ENCODE peak calls at places on chromosomes 6 and 20, in four cellular contexts. O is CD8-positive, alpha-beta memory T cell; Z is MM.1S; M is SK-N-SH. Q is an unnamed sample.

GRCh38 chr20:36094497-36094896 is 60.0 kb upstream of the EPB41L1 start:
- DNase-seq in O (no peak), Z (no peak), M (peak; percentile 42), Q (no peak)

GRCh38 chr6:31578461-31579118 is 3.2 kb downstream of the TNF start:
- DNase-seq in O (no peak), Z (no peak), M (no peak), Q (no peak)

GRCh38 chr6:68008445-68008844 is 626.6 kb upstream of the ADGRB3 start:
- DNase-seq in O (no peak), Z (peak; percentile 69), M (no peak), Q (no peak)

GRCh38 chr6:40324206-40324605 is 263.0 kb downstream of the LRFN2 start:
- DNase-seq in O (no peak), Z (no peak), M (no peak), Q (no peak)

GRCh38 chr20:17969276-17969883 is 562 bp downstream of the MGME1 start:
- DNase-seq in O (peak; percentile 46), Z (peak; percentile 45), M (peak; percentile 53), Q (peak; percentile 67)

GRCh38 chr6:21665436-21666199 is 72.1 kb downstream of the SOX4 start:
- DNase-seq in O (no peak), Z (no peak), M (peak; percentile 36), Q (no peak)

GRCh38 chr6:139514819-139515218 is 140.4 kb upstream of the CITED2 start:
- DNase-seq in O (no peak), Z (no peak), M (no peak), Q (no peak)

GRCh38 chr6:54586251-54586650 is 260.3 kb upstream of the FAM83B start:
- DNase-seq in O (no peak), Z (no peak), M (no peak), Q (no peak)

GRCh38 chr6:27251672-27252251 is 4.3 kb downstream of the PRSS16 start:
- DNase-seq in O (peak; percentile 53), Z (peak; percentile 93), M (peak; percentile 70), Q (peak; percentile 21)

GRCh38 chr20:3135507-3136070 is 24.1 kb downstream of the FASTKD5 start:
- DNase-seq in O (no peak), Z (no peak), M (no peak), Q (no peak)

DNA sequence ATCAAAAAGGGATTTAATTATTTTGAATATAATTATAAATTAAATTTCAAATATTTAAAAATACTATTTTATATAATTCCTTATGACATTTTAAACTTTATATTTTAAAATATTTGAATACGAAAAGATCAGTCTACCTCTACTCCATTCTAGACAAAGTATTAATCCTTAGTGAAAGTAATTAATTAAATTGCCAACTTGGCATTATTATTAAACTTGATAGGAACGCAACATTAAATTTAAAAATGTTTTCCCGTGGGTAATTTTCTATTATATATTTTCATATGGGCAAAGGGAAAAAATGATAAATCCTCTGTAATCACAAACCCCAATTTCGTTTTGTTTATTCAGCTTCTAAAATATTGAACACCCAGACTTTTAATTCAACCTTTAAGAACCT is 8.4 kb upstream of the FHL5 start:
- DNase-seq in O (no peak), Z (no peak), M (no peak), Q (no peak)
- H3K36me3 ChIP-seq in O (peaks cover 20% of the 10 kb centered on the region), Z (peaks cover 3% of the 10 kb centered on the region), M (peaks cover 61% of the 10 kb centered on the region), Q (peaks cover 64% of the 10 kb centered on the region)

GRCh38 chr6:56540950-56541600 is 101.6 kb downstream of the DST start:
- DNase-seq in O (no peak), Z (no peak), M (no peak), Q (no peak)

GRCh38 chr6:56537223-56537770 is 105.4 kb downstream of the DST start:
- DNase-seq in O (no peak), Z (no peak), M (no peak), Q (no peak)

GRCh38 chr6:56539503-56540105 is 103.1 kb downstream of the DST start:
- DNase-seq in O (no peak), Z (no peak), M (no peak), Q (no peak)

GRCh38 chr6:56540232-56540631 is 102.5 kb downstream of the DST start:
- DNase-seq in O (no peak), Z (no peak), M (no peak), Q (no peak)

GRCh38 chr6:56538851-56539250 is 103.8 kb downstream of the DST start:
- DNase-seq in O (no peak), Z (no peak), M (no peak), Q (no peak)
- H3K4me3 ChIP-seq in O (no peak overlapping the region), Z (no peak overlapping the region), M (peak overlapping the region; percentile 56), Q (no peak overlapping the region)

GRCh38 chr6:123105561-123105960 is 109.5 kb downstream of the CLVS2 start:
- DNase-seq in O (no peak), Z (no peak), M (no peak), Q (no peak)
- H3K9me3 ChIP-seq in O (no peaks in the 10 kb centered on the region), Z (no peaks in the 10 kb centered on the region), M (no peaks in the 10 kb centered on the region), Q (no peaks in the 10 kb centered on the region)

GRCh38 chr20:5190444-5190843 is 63.6 kb downstream of the CDS2 start:
- DNase-seq in O (no peak), Z (peak; percentile 80), M (no peak), Q (no peak)
- H3K36me3 ChIP-seq in O (peaks cover 31% of the 10 kb centered on the region), Z (no peaks in the 10 kb centered on the region), M (peaks cover 58% of the 10 kb centered on the region), Q (peaks cover 63% of the 10 kb centered on the region)

GRCh38 chr6:124057448-124057847 is 253.8 kb downstream of the NKAIN2 start:
- DNase-seq in O (no peak), Z (no peak), M (no peak), Q (no peak)

GRCh38 chr6:124053315-124053714 is 249.7 kb downstream of the NKAIN2 start:
- DNase-seq in O (no peak), Z (no peak), M (no peak), Q (no peak)

GRCh38 chr6:124055986-124056385 is 252.3 kb downstream of the NKAIN2 start:
- DNase-seq in O (no peak), Z (no peak), M (no peak), Q (no peak)

GRCh38 chr6:124054034-124054433 is 250.4 kb downstream of the NKAIN2 start:
- DNase-seq in O (no peak), Z (peak; percentile 47), M (no peak), Q (no peak)

GRCh38 chr6:124056884-124057283 is 253.2 kb downstream of the NKAIN2 start:
- DNase-seq in O (no peak), Z (no peak), M (no peak), Q (no peak)
- H3K4me3 ChIP-seq in O (no peak overlapping the region), Z (no peak overlapping the region), M (no peak overlapping the region), Q (no peak overlapping the region)

DNA sequence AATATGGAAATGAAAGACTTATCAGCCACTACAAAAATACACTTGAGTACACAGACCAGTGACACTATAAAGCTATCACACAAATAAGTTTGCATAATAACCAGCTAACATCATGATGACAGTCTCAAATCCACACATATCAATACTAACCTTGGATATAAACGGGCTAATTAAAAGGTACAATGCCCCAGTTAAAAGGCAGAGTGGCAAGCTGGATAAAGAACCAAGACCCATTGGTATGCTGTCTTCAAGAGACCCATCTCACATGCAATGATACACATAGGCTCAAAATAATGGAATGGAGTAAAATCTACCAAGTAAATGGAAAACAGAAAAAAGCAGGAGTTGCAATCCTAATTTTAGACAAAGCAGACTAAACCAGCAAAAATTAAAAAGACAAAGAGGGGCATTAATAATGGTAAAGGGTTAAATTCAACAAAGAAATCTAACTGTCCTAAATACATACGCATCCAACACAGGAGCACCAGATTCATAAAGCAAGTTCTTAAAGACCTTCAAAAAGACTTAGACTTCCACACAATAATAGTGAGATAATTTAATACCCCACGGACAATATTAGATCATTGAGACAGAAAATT is 163.3 kb downstream of the CD24 start:
- DNase-seq in O (no peak), Z (no peak), M (no peak), Q (no peak)
- H3K9me3 ChIP-seq in O (no peaks in the 10 kb centered on the region), Z (no peaks in the 10 kb centered on the region), M (peaks cover 14% of the 10 kb centered on the region), Q (peaks cover 35% of the 10 kb centered on the region)

DNA sequence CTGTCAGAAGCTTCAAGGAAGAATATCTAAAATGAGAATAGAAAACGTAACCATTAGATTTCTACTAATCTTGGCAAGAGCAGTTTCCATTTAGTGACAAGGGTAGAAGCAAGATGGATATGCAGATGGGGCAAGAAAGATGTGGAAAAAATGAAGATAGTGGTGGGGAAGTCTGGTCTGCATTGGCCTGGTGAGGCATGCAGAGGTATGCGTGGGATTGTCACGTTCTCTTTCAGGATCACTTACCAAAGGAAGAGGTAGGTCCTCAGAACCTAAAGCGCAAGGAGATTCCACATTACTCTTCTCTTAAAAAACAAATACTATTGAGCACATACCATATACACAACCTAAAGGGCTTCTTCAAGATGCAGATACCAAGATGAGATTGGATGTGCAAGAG is 238.7 kb downstream of the UST start:
- DNase-seq in O (no peak), Z (no peak), M (no peak), Q (no peak)
- H3K36me3 ChIP-seq in O (no peaks in the 10 kb centered on the region), Z (no peaks in the 10 kb centered on the region), M (no peaks in the 10 kb centered on the region), Q (no peaks in the 10 kb centered on the region)

Q was measured in CD4-positive, CD25-positive, alpha-beta regulatory T cell.